ENCODE peak calls at places on chromosomes 5 and 9, in nine cellular contexts. I is GM12878, Z is endothelial cell of umbilical vein, X is WTC11, N is HCT116, V is A549, R is SK-N-SH, Y is H1, L is K562. G is an unnamed sample.

GRCh38 chr5:123937230-123937629 is 425.3 kb downstream of the CSNK1G3 start:
- DNase-seq in L (peak), R (peak), N (peak), V (no peak), Y (peak), X (peak), Z (peak), I (peak), G (peak)

GRCh38 chr9:38694676-38695075 is 25.3 kb downstream of the FAM240B start:
- DNase-seq in X (no peak), Z (no peak), Y (no peak), I (no peak), N (no peak), L (no peak), R (no peak), V (no peak), G (no peak)

GRCh38 chr9:127158995-127159801 is 36.8 kb upstream of the ANGPTL2 start:
- DNase-seq in R (peak), I (no peak), N (peak), L (no peak), V (peak), X (peak), Y (peak), Z (no peak), G (peak)

GRCh38 chr9:120935383-120935857 is 8.8 kb upstream of the TRAF1 start:
- DNase-seq in Z (peak), X (no peak), L (peak), I (no peak), Y (no peak), V (peak), R (peak), N (no peak), G (peak)

GRCh38 chr9:135814421-135814820 is 92.9 kb downstream of the CAMSAP1 start:
- DNase-seq in R (no peak), N (no peak), Y (no peak), X (no peak), V (no peak), L (no peak), I (no peak), Z (no peak), G (no peak)

GRCh38 chr5:3199941-3200340 is 395.7 kb upstream of the IRX1 start:
- DNase-seq in L (no peak), Z (no peak), I (no peak), R (no peak), N (no peak), X (no peak), V (no peak), Y (no peak), G (no peak)

GRCh38 chr5:150780180-150780692 is 1.7 kb downstream of the SMIM3 start:
- DNase-seq in X (no peak), N (no peak), V (no peak), R (no peak), Y (no peak), L (no peak), I (peak), Z (no peak), G (peak)

GRCh38 chr5:6183391-6184390 is 194.7 kb downstream of the MED10 start:
- DNase-seq in Z (no peak), N (no peak), I (no peak), L (no peak), V (no peak), Y (no peak), X (no peak), R (no peak), G (peak)

GRCh38 chr9:19026375-19026774 is 6.6 kb downstream of the SAXO1 start:
- DNase-seq in R (no peak), N (no peak), I (no peak), V (no peak), L (no peak), X (no peak), Y (no peak), Z (no peak), G (peak)

GRCh38 chr9:72443855-72444254 is 77.6 kb upstream of the TMC1 start:
- DNase-seq in X (no peak), V (peak), I (peak), N (no peak), L (no peak), Y (no peak), Z (no peak), R (no peak), G (peak)

GRCh38 chr5:126000533-126000932 is 422.7 kb upstream of the GRAMD2B start:
- DNase-seq in R (no peak), V (no peak), Y (no peak), N (no peak), X (no peak), I (no peak), Z (no peak), L (no peak), G (no peak)

GRCh38 chr5:181281077-181281983 is 20.4 kb upstream of the TRIM52 start:
- DNase-seq in Y (peak), L (peak), R (peak), X (peak), V (no peak), N (no peak), Z (no peak), I (no peak), G (no peak)

GRCh38 chr5:151570058-151570457 is 21.1 kb downstream of the FAT2 start:
- DNase-seq in Y (no peak), N (peak), V (no peak), Z (no peak), X (no peak), L (no peak), I (no peak), R (no peak), G (no peak)

GRCh38 chr5:68565427-68565826 is 349.9 kb downstream of the PIK3R1 start:
- DNase-seq in R (no peak), L (no peak), Y (no peak), X (no peak), Z (no peak), I (peak), V (no peak), N (no peak), G (peak)

GRCh38 chr9:131298816-131299215 is 9.3 kb downstream of the PLPP7 start:
- DNase-seq in N (no peak), Y (no peak), V (no peak), L (no peak), I (no peak), X (no peak), Z (no peak), R (no peak), G (no peak)

GRCh38 chr5:126965487-126965886 is 64.9 kb downstream of the MARCHF3 start:
- DNase-seq in I (no peak), Z (no peak), R (no peak), N (no peak), X (no peak), L (no peak), Y (no peak), V (no peak), G (no peak)

GRCh38 chr5:93557205-93557604 is 23.8 kb downstream of the NR2F1-AS1 start:
- DNase-seq in V (no peak), I (no peak), L (no peak), N (no peak), X (no peak), Z (no peak), Y (no peak), R (no peak), G (no peak)

GRCh38 chr9:122092611-122093506 is at the start of gene TTLL11:
- DNase-seq in I (peak), X (peak), Y (peak), N (peak), R (peak), Z (peak), V (peak), L (peak), G (peak)

GRCh38 chr9:108921200-108921599 is 12.7 kb downstream of the ELP1 start:
- DNase-seq in R (no peak), Y (no peak), X (no peak), V (no peak), Z (no peak), N (no peak), L (no peak), I (no peak), G (no peak)

GRCh38 chr5:172859966-172860365 is 25.9 kb downstream of the ERGIC1 start:
- DNase-seq in V (no peak), X (no peak), L (no peak), Y (no peak), Z (no peak), I (no peak), N (no peak), R (no peak), G (no peak)

GRCh38 chr5:31993182-31993961 is 180.7 kb downstream of the GOLPH3 start:
- DNase-seq in Z (no peak), R (no peak), X (no peak), Y (no peak), V (no peak), N (no peak), I (no peak), L (no peak), G (no peak)

GRCh38 chr5:138482645-138483044 is 17.4 kb downstream of the EGR1 start:
- DNase-seq in N (no peak), R (no peak), I (no peak), Z (peak), X (no peak), L (no peak), V (no peak), Y (no peak), G (no peak)

GRCh38 chr9:135797507-135798302 is 95.7 kb downstream of the KCNT1 start:
- DNase-seq in R (peak), I (no peak), V (peak), X (peak), L (peak), Z (peak), N (peak), Y (peak), G (peak)

GRCh38 chr9:70444904-70445303 is 30.4 kb upstream of the KLF9 start:
- DNase-seq in L (no peak), N (no peak), X (no peak), I (no peak), Z (no peak), V (no peak), Y (no peak), R (no peak), G (no peak)

GRCh38 chr5:113047234-113047633 is 70.6 kb downstream of the DCP2 start:
- DNase-seq in Z (no peak), L (peak), V (no peak), R (no peak), N (peak), I (no peak), Y (no peak), X (no peak), G (no peak)

GRCh38 chr5:10227396-10227795 is 22.3 kb downstream of the ATPSCKMT start:
- DNase-seq in N (no peak), X (no peak), L (no peak), Z (no peak), I (no peak), Y (no peak), V (no peak), R (no peak), G (peak)

GRCh38 chr5:32174011-32174866 is at the start of gene GOLPH3:
- DNase-seq in N (peak), X (peak), Y (peak), I (no peak), L (peak), Z (peak), R (peak), V (peak), G (peak)

GRCh38 chr5:523658-524441 is 399 bp downstream of the SLC9A3 start:
- DNase-seq in I (no peak), R (no peak), Y (no peak), X (peak), L (no peak), N (no peak), Z (no peak), V (no peak), G (no peak)

GRCh38 chr5:175216991-175217390 is 227.0 kb downstream of the DRD1 start:
- DNase-seq in I (no peak), X (no peak), N (no peak), Y (no peak), Z (no peak), L (no peak), V (no peak), R (no peak), G (no peak)

GRCh38 chr5:171308453-171309275 is at the start of gene TLX3:
- DNase-seq in N (peak), X (peak), Z (peak), L (no peak), R (peak), I (no peak), V (no peak), Y (peak), G (no peak)

GRCh38 chr5:171861383-171861782 is 75.8 kb downstream of the SMIM23 start:
- DNase-seq in I (no peak), L (no peak), Z (no peak), V (no peak), N (no peak), Y (no peak), X (no peak), R (no peak), G (no peak)

GRCh38 chr5:60036539-60036938 is 143.0 kb upstream of the PDE4D start:
- DNase-seq in V (no peak), Y (no peak), L (no peak), Z (no peak), I (no peak), X (no peak), R (no peak), N (no peak), G (no peak)

GRCh38 chr5:59598547-59598874 is 295.0 kb downstream of the PDE4D start:
- DNase-seq in L (no peak), Z (peak), N (no peak), V (no peak), I (no peak), Y (no peak), X (no peak), R (no peak), G (peak)

GRCh38 chr5:109411627-109412026 is 1.9 kb upstream of the PJA2 start:
- DNase-seq in R (no peak), V (peak), L (peak), I (no peak), N (peak), Y (no peak), X (no peak), Z (peak), G (peak)

GRCh38 chr9:132605387-132605786 is 23.0 kb downstream of the BARHL1 start:
- DNase-seq in V (no peak), Z (no peak), X (no peak), N (no peak), L (no peak), R (no peak), Y (no peak), I (no peak), G (no peak)

GRCh38 chr5:100273846-100274580 is 261.2 kb upstream of the FAM174A start:
- DNase-seq in I (no peak), V (no peak), Y (no peak), R (no peak), X (no peak), L (no peak), Z (no peak), N (no peak), G (no peak)

DNA sequence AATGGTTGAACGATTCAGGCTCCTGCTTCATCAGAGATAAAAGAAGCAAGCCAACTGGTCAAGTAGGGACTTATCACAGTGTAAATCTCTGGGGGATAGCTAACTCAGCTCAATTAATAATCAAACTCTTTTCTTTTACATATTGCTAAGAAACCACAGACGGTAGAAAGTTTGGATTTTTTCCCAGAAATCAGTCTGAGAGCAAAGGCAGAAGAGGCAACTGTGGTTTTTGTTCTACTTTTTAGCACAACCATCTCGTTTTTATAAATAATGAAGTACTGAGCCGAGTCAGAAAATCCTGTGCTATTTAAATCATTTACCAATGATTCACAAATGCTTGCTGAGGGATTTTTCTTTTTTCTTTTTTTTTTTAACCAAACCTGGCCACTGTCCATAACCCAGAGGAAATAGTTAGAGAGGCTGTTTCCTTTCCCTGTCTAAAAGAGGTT is 264.8 kb upstream of the FAM174A start:
- DNase-seq in Y (no peak), I (no peak), V (no peak), L (no peak), X (no peak), R (no peak), N (no peak), Z (peak), G (no peak)
- TF ChIP-seq MAX in Y (no peak), I (no peak), V (no peak), L (no peak), X (no peak), R (no peak), N (no peak), Z (no peak), G (no peak)

GRCh38 chr9:36158122-36158521 is 11.1 kb upstream of the CCIN start:
- DNase-seq in N (no peak), X (no peak), L (no peak), V (no peak), R (no peak), Y (no peak), I (no peak), Z (no peak), G (peak)
- TF ChIP-seq MAX in N (no peak), X (no peak), L (no peak), V (no peak), R (no peak), Y (no peak), I (no peak), Z (no peak), G (no peak)

DNA sequence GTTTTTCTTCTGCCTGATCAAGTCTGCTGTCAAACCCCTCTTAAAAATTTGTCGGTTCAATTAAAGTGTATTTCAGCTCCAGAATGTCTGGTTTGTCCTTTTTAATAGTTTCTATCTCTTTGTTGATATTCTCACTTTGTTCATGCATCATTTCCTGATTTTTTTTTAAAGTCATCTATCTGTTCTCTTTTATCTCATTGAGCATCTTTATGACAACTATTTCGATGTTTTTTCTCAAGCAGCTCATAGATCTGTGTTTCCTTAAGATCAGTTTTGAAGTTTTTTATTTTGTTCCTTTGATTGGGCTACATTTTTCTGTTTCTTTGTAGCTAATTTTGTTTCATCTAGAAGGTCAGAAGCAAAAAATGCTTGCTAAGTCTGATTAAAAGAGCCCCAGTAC is 53.7 kb downstream of the FGD3 start:
- DNase-seq in V (no peak), L (no peak), R (no peak), Y (no peak), Z (no peak), N (no peak), I (no peak), X (no peak), G (no peak)
- TF ChIP-seq MAX in V (no peak), L (no peak), R (no peak), Y (no peak), Z (no peak), N (no peak), I (no peak), X (no peak), G (no peak)

GRCh38 chr5:134086943-134087305 is 27.6 kb upstream of the TCF7 start:
- DNase-seq in Z (no peak), V (no peak), N (no peak), Y (no peak), L (no peak), X (no peak), R (no peak), I (no peak), G (no peak)
- TF ChIP-seq MAX in Z (no peak), V (no peak), N (no peak), Y (no peak), L (no peak), X (no peak), R (no peak), I (no peak), G (no peak)

DNA sequence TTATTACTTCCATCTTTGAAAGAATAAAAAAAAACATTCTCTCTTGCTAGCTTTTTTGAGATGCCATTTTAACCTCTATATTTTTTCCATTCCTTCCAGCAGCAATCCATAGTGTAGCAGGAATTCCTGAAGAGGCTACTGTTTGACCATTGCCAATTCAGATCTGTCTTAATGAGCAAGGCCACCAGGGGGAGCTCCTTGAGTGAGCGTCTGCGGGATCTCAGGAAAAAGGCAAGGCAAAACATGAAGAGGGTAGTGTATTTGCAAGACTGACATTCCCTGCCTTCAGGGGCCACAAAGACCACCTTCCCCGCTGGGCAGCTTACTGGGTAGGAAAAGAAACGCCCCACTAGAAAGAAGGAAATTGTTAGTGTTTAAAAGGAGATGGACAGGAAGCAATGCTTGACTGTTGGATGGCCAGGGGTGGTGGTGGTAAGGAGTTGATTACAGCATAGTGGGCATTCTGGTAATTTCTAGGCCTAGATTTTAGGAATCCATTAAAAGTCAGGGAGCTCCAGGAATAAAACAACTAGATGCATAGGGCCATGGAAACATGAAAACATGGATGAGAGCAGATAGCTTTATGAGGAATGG is 206.6 kb upstream of the HAPLN1 start:
- DNase-seq in R (peak), I (no peak), L (peak), N (peak), Z (peak), X (peak), Y (peak), V (peak), G (peak)
- TF ChIP-seq MAX in R (no peak), I (no peak), L (no peak), N (no peak), Z (no peak), X (no peak), Y (no peak), V (no peak), G (no peak)

GRCh38 chr5:41641621-41642020 is 131.2 kb upstream of the PLCXD3 start:
- DNase-seq in Y (no peak), Z (no peak), N (no peak), L (no peak), R (no peak), X (no peak), V (no peak), I (no peak), G (no peak)
- TF ChIP-seq MAX in Y (no peak), Z (no peak), N (no peak), L (no peak), R (no peak), X (no peak), V (no peak), I (no peak), G (no peak)